ENCODE peak calls at places on chromosomes 12 and 14, in eight cellular contexts. B is esophagus muscularis mucosa, N is A549, Q is Peyer's patch, I is prostate gland, C is K562, W is tibial nerve, R is thyroid gland. L is an unnamed sample. For H3K4me1, the result is how much of the 10 kb centered on the place peaks cover.

GRCh38 chr14:68921666-68922065 is 57.4 kb downstream of the ACTN1 start:
- DNase-seq in B (no peak), N (no peak), Q (no peak), I (no peak), C (no peak), W (no peak), R (no peak), L (no peak)

GRCh38 chr14:65027127-65027799 is 40.6 kb downstream of the FNTB start:
- DNase-seq in B (no peak), N (no peak), Q (no peak), I (no peak), C (no peak), W (no peak), R (no peak), L (no peak)

GRCh38 chr14:67396381-67396965 is 15.5 kb downstream of the PLEK2 start:
- DNase-seq in B (peak), N (no peak), Q (no peak), I (no peak), C (no peak), W (no peak), R (no peak), L (no peak)

GRCh38 chr14:93937519-93937918 is 10.4 kb downstream of the FAM181A start:
- DNase-seq in B (no peak), N (no peak), Q (no peak), I (peak), C (no peak), W (no peak), R (no peak), L (no peak)

GRCh38 chr12:3167636-3168035 is 90.5 kb downstream of the TSPAN9 start:
- DNase-seq in B (no peak), N (no peak), Q (no peak), I (no peak), C (no peak), W (no peak), R (no peak), L (no peak)

GRCh38 chr12:27219693-27220056 is 24.4 kb upstream of the STK38L start:
- DNase-seq in B (no peak), N (no peak), Q (no peak), I (no peak), C (no peak), W (no peak), R (no peak), L (no peak)

GRCh38 chr12:111367661-111368221 is 1.2 kb downstream of the PHETA1 start:
- DNase-seq in B (no peak), N (peak), Q (no peak), I (no peak), C (no peak), W (no peak), R (no peak), L (peak)

GRCh38 chr14:105197274-105197673 is 16.2 kb upstream of the NUDT14 start:
- DNase-seq in B (no peak), N (peak), Q (no peak), I (no peak), C (no peak), W (no peak), R (no peak), L (no peak)

GRCh38 chr14:81571437-81571836 is 37.8 kb upstream of the SEL1L start:
- DNase-seq in B (no peak), N (no peak), Q (no peak), I (no peak), C (no peak), W (no peak), R (no peak), L (no peak)

GRCh38 chr12:75480469-75480949 is at the start of gene GLIPR1:
- DNase-seq in B (peak), N (peak), Q (peak), I (peak), C (peak), W (peak), R (peak), L (peak)

GRCh38 chr12:75481013-75481705 is 604 bp downstream of the GLIPR1 start:
- DNase-seq in B (no peak), N (no peak), Q (no peak), I (no peak), C (no peak), W (no peak), R (no peak), L (no peak)

GRCh38 chr12:75481774-75482173 is 1.2 kb downstream of the GLIPR1 start:
- DNase-seq in B (no peak), N (no peak), Q (no peak), I (no peak), C (no peak), W (no peak), R (no peak), L (no peak)

GRCh38 chr12:75482636-75483035 is 2.1 kb downstream of the GLIPR1 start:
- DNase-seq in B (no peak), N (no peak), Q (peak), I (no peak), C (no peak), W (no peak), R (no peak), L (no peak)

GRCh38 chr12:75483411-75483810 is 2.9 kb downstream of the GLIPR1 start:
- DNase-seq in B (no peak), N (no peak), Q (no peak), I (no peak), C (no peak), W (no peak), R (no peak), L (no peak)
- H3K4me3 ChIP-seq in B (peak), N (no peak), Q (peak), I (no peak), C (no peak), W (no peak), R (no peak), L (no peak)

GRCh38 chr12:120190985-120191480 is 3.5 kb downstream of the GCN1 start:
- DNase-seq in B (no peak), N (no peak), Q (no peak), I (no peak), C (no peak), W (no peak), R (no peak), L (no peak)

GRCh38 chr12:120196363-120196762 is 1.8 kb upstream of the GCN1 start:
- DNase-seq in B (no peak), N (no peak), Q (no peak), I (no peak), C (no peak), W (no peak), R (no peak), L (no peak)

GRCh38 chr12:120197542-120197887 is 3.0 kb upstream of the GCN1 start:
- DNase-seq in B (no peak), N (no peak), Q (no peak), I (no peak), C (no peak), W (no peak), R (no peak), L (no peak)

GRCh38 chr12:120194226-120194533 is 335 bp downstream of the GCN1 start:
- DNase-seq in B (no peak), N (no peak), Q (no peak), I (no peak), C (no peak), W (no peak), R (no peak), L (no peak)

DNA sequence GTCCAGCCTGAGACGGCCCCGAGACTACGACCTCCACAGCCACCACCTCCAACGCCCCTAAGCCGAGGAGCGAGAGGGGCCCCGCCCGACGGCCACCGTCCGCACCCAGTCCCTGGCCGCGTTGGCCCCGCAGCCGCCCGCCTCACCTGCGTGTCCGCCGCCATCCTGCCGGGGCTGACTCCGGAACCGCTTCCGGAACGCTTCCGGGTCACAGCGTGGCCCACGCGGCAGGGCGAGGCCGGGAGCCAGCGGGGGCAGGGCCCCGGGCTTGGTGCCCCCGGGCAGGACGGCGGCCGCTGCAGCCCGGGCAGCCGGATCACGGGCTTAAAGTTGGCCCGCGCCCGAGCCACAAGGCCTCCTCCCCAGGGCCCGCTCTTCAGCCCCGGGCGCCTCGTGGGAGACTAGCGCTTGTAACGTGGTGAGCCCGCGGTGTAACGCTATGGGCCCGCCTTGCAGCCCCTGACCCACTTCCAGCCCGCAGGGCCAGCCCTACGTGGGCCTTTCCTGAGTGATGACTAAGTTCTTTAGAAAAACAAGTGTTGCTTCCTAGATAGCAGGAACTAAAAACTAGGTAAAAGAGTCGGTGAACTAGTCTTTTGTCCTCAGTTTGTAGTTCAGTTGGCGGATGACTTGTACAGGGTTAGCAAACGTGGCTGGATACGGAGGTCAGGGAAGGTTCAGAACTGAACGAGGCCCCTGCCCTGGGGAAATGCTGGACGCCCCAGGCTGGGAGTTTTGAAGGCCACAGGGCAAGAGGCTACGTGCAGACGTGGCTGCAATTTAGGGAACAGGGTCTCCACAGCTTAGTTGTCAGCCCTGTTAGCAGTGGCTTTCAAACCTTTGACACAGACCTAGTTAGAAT is at the start of gene GCN1:
- DNase-seq in B (peak), N (peak), Q (peak), I (peak), C (peak), W (peak), R (peak), L (peak)
- TF ChIP-seq POLR2A in B (peak), N (peak), Q (peak), I (peak), C (peak), W (peak), R (peak), L (peak)

GRCh38 chr14:20578784-20579502 is 8.9 kb downstream of the RNASE11 start:
- DNase-seq in B (no peak), N (no peak), Q (no peak), I (no peak), C (peak), W (no peak), R (no peak), L (no peak)
- H3K4me1 ChIP-seq in B (under half), N (under half), Q (under half), I (under half), C (under half), W (under half), R (under half), L (under half)

DNA sequence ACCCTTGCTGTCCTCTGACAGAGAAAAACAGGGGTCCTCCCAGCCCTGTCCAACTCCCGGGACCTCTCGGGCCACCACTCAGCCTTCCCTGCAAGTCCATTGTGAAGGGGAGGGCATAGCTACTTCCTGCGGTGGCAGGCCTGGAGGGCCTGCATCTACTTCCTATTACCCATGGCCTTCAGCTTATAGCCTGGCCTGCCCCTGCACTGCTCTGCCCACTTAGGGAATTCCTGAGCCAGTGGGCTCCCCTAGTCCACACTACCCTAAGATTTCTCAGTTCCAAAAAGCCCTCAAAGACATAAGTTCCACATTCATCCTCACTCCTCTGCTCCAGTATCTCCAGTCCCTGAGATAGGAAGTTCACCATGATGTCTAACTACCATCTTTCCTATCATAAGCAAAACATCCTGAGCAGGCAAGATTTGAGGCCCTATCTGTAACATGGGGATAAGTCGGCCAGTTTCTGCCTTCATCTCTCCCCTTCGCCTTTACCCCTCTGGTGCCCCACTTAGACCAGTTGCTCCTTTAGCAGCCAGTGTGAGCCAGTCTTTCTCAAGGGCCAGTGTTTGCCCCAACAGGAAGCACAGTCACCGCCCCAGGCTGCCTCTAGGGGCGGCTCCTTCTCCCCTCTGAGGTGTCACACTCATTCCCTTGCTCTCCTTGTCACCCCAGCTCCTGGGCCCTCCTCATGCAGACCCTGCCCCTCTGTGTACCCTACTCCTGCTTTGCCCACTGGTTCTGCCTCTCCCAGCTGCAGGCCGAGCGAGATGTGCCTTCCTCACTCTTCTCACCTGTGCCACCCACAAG is 10.9 kb downstream of the HDAC7 start:
- DNase-seq in B (no peak), N (no peak), Q (peak), I (no peak), C (peak), W (no peak), R (peak), L (no peak)
- H3K4me3 ChIP-seq in B (peak), N (no peak), Q (no peak), I (no peak), C (no peak), W (no peak), R (no peak), L (no peak)

DNA sequence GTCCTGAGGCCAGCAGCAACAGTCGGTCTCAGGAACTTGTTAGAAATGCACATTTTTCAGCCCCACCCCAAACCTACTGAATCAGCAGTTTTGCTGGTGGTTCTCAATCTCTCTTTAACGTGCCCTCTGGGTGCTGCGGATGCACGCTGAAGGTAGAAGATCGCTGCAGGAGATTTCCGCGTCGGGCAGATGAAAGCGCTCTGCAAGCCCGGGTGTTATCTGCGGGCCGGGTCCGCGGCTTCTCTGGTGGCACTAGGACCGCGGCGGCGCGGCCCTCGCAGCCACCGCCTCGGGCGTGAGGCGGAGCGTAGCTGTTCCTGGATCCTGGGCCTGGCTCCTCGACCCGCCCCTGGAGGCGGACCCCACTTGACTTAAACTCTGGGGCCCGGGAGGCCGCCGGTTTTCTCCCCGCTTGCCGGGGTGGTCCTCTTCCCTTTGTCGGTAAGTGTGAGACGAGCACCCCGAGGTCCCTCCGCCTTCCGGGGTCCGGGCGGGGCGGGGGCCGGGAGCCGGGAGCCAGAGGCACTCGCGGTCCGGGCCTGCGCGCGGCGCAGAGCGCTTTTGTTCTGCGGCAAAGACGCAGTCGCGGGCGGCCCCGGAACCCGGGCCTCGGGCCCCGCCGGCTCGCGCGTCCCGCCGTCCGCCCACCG is at the start of gene RESF1:
- DNase-seq in B (peak), N (peak), Q (peak), I (peak), C (peak), W (peak), R (peak), L (peak)
- TF ChIP-seq POLR2A in B (peak), N (peak), Q (peak), I (peak), C (peak), W (peak), R (peak), L (peak)